ENCODE peak calls at places on chromosomes 13 and 19, in nine cellular contexts. O is fibroblast of the aortic adventitia; K is activated T-helper 2 cell treated with anti-CD3 and anti-CD28 coated beads, Interferon-gamma antibody, Interleukin-2, Interleukin-4, amounts not matched to agents 10 μg/mL and 5 μg/mL and 100 μg/mL, durations not matched to agents 14 hours and 24 hours and 36 hours; W is stimulated activated CD8-positive, alpha-beta memory T cell treated with anti-CD3 and anti-CD28 coated beads, Interleukin-7, amount 100 ng/mL, for 48 hours; B is Daoy; G is ACHN; N is EL; M is ascending aorta; L is omental fat pad. C is an unnamed sample.

GRCh38 chr13:19618925-19619324 is 14.5 kb upstream of the MPHOSPH8 start:
- DNase-seq in O (peak), K (no peak), W (no peak), B (peak), G (peak), N (peak), M (no peak), L (no peak), C (peak)

GRCh38 chr19:33175886-33176669 is 18.1 kb upstream of the LRP3 start:
- DNase-seq in O (peak), K (no peak), W (no peak), B (peak), G (peak), N (peak), M (peak), L (no peak), C (peak)

GRCh38 chr19:18090545-18091216 is 3.9 kb upstream of the IL12RB1 start:
- DNase-seq in O (peak), K (no peak), W (no peak), B (no peak), G (no peak), N (no peak), M (no peak), L (no peak), C (no peak)

GRCh38 chr19:5352229-5352763 is 11.7 kb upstream of the PTPRS start:
- DNase-seq in O (no peak), K (no peak), W (no peak), B (peak), G (peak), N (no peak), M (no peak), L (no peak), C (peak)

GRCh38 chr19:6739884-6740588 is 556 bp downstream of the TRIP10 start:
- DNase-seq in O (no peak), K (no peak), W (no peak), B (peak), G (peak), N (peak), M (no peak), L (no peak), C (no peak)

GRCh38 chr13:108926848-108927247 is 297.4 kb downstream of the MYO16 start:
- DNase-seq in O (no peak), K (no peak), W (no peak), B (no peak), G (no peak), N (no peak), M (no peak), L (no peak), C (no peak)

GRCh38 chr19:47518139-47518538 is 3.3 kb upstream of the NAPA start:
- DNase-seq in O (no peak), K (peak), W (peak), B (peak), G (no peak), N (no peak), M (no peak), L (no peak), C (no peak)

GRCh38 chr19:44677019-44677809 is 5.9 kb downstream of the CEACAM19 start:
- DNase-seq in O (peak), K (no peak), W (no peak), B (peak), G (peak), N (peak), M (no peak), L (no peak), C (no peak)

GRCh38 chr13:86945596-86945995 is 725.6 kb upstream of the SLITRK5 start:
- DNase-seq in O (no peak), K (no peak), W (no peak), B (no peak), G (no peak), N (no peak), M (no peak), L (no peak), C (no peak)

GRCh38 chr13:46801831-46802230 is 4.9 kb upstream of the ESD start:
- DNase-seq in O (no peak), K (no peak), W (no peak), B (no peak), G (no peak), N (no peak), M (no peak), L (no peak), C (no peak)

GRCh38 chr19:38684078-38684861 is 36.8 kb downstream of the ACTN4 start:
- DNase-seq in O (peak), K (no peak), W (no peak), B (peak), G (peak), N (peak), M (peak), L (no peak), C (no peak)

GRCh38 chr13:46949211-46949610 is 52.4 kb upstream of the HTR2A start:
- DNase-seq in O (no peak), K (no peak), W (no peak), B (no peak), G (no peak), N (no peak), M (no peak), L (no peak), C (no peak)

GRCh38 chr13:50400930-50401553 is 385.8 kb downstream of the KCNRG start:
- DNase-seq in O (peak), K (no peak), W (no peak), B (peak), G (no peak), N (peak), M (no peak), L (no peak), C (peak)

C was measured in cerebellar cortex.